ENCODE peak calls at places on chromosomes 11 and 22, in nine cellular contexts. One of them, this sample, is unnamed.

GRCh38 chr11:31397239-31397834 is 27.7 kb downstream of the DNAJC24 start:
- DNase-seq in NCI-H510A treated with DMSO at 0.1 percent for 48 hours: no peak
- DNase-seq in Karpas-422: peak; percentile 87
- DNase-seq in ureter: no peak
- DNase-seq in PC-3: peak; percentile 56
- DNase-seq in GM04503: no peak
- DNase-seq in endothelial cell: no peak
- DNase-seq in uterus: no peak
- DNase-seq in esophagus squamous epithelium: no peak
- DNase-seq in this sample: no peak

GRCh38 chr11:109241988-109242387 is 180.0 kb upstream of the C11orf87 start:
- DNase-seq in endothelial cell: no peak
- DNase-seq in esophagus squamous epithelium: no peak
- DNase-seq in Karpas-422: no peak
- DNase-seq in NCI-H510A treated with DMSO at 0.1 percent for 48 hours: no peak
- DNase-seq in uterus: no peak
- DNase-seq in ureter: no peak
- DNase-seq in GM04503: no peak
- DNase-seq in PC-3: no peak
- DNase-seq in this sample: peak; percentile 47

GRCh38 chr11:42528471-42528870 is 783.3 kb upstream of the API5 start:
- DNase-seq in PC-3: no peak
- DNase-seq in endothelial cell: no peak
- DNase-seq in ureter: no peak
- DNase-seq in Karpas-422: no peak
- DNase-seq in NCI-H510A treated with DMSO at 0.1 percent for 48 hours: no peak
- DNase-seq in GM04503: no peak
- DNase-seq in esophagus squamous epithelium: no peak
- DNase-seq in uterus: no peak
- DNase-seq in this sample: no peak

GRCh38 chr22:20258584-20259335 is 9.4 kb downstream of the RTN4R start:
- DNase-seq in Karpas-422: peak; percentile 85
- DNase-seq in PC-3: no peak
- DNase-seq in ureter: no peak
- DNase-seq in GM04503: no peak
- DNase-seq in uterus: no peak
- DNase-seq in esophagus squamous epithelium: no peak
- DNase-seq in endothelial cell: peak; percentile 36
- DNase-seq in NCI-H510A treated with DMSO at 0.1 percent for 48 hours: no peak
- DNase-seq in this sample: no peak

GRCh38 chr22:31091106-31091975 is 10.2 kb downstream of the SMTN start:
- DNase-seq in endothelial cell: no peak
- DNase-seq in uterus: peak; percentile 79
- DNase-seq in PC-3: no peak
- DNase-seq in GM04503: no peak
- DNase-seq in NCI-H510A treated with DMSO at 0.1 percent for 48 hours: no peak
- DNase-seq in esophagus squamous epithelium: no peak
- DNase-seq in ureter: peak; percentile 72
- DNase-seq in Karpas-422: no peak
- DNase-seq in this sample: peak; percentile 42

GRCh38 chr11:32939046-32939445 is 46.4 kb downstream of the QSER1 start:
- DNase-seq in ureter: no peak
- DNase-seq in endothelial cell: no peak
- DNase-seq in uterus: no peak
- DNase-seq in GM04503: no peak
- DNase-seq in Karpas-422: no peak
- DNase-seq in NCI-H510A treated with DMSO at 0.1 percent for 48 hours: no peak
- DNase-seq in PC-3: no peak
- DNase-seq in esophagus squamous epithelium: no peak
- DNase-seq in this sample: no peak

GRCh38 chr11:64742940-64743590 is 877 bp downstream of the RASGRP2 start:
- DNase-seq in esophagus squamous epithelium: no peak
- DNase-seq in uterus: peak; percentile 84
- DNase-seq in ureter: peak; percentile 78
- DNase-seq in GM04503: no peak
- DNase-seq in PC-3: peak; percentile 73
- DNase-seq in endothelial cell: peak; percentile 86
- DNase-seq in NCI-H510A treated with DMSO at 0.1 percent for 48 hours: no peak
- DNase-seq in Karpas-422: peak; percentile 80
- DNase-seq in this sample: peak; percentile 90

GRCh38 chr11:45913942-45914635 is 3.6 kb downstream of the PEX16 start:
- DNase-seq in Karpas-422: no peak
- DNase-seq in GM04503: no peak
- DNase-seq in esophagus squamous epithelium: no peak
- DNase-seq in uterus: no peak
- DNase-seq in ureter: no peak
- DNase-seq in endothelial cell: no peak
- DNase-seq in NCI-H510A treated with DMSO at 0.1 percent for 48 hours: no peak
- DNase-seq in PC-3: no peak
- DNase-seq in this sample: no peak

GRCh38 chr22:19478466-19479357 is at the start of gene UFD1:
- DNase-seq in uterus: peak; percentile 84
- DNase-seq in esophagus squamous epithelium: no peak
- DNase-seq in PC-3: peak; percentile 63
- DNase-seq in GM04503: no peak
- DNase-seq in Karpas-422: peak; percentile 93
- DNase-seq in endothelial cell: peak; percentile 74
- DNase-seq in NCI-H510A treated with DMSO at 0.1 percent for 48 hours: no peak
- DNase-seq in ureter: peak; percentile 86
- DNase-seq in this sample: peak; percentile 93

GRCh38 chr22:44663256-44663999 is 38.6 kb upstream of the PRR5 start:
- DNase-seq in ureter: no peak
- DNase-seq in PC-3: no peak
- DNase-seq in uterus: no peak
- DNase-seq in Karpas-422: no peak
- DNase-seq in esophagus squamous epithelium: no peak
- DNase-seq in GM04503: no peak
- DNase-seq in NCI-H510A treated with DMSO at 0.1 percent for 48 hours: no peak
- DNase-seq in endothelial cell: no peak
- DNase-seq in this sample: no peak

GRCh38 chr11:23205156-23205871 is 345.0 kb upstream of the CCDC179 start:
- DNase-seq in endothelial cell: no peak
- DNase-seq in NCI-H510A treated with DMSO at 0.1 percent for 48 hours: no peak
- DNase-seq in uterus: no peak
- DNase-seq in PC-3: peak; percentile 45
- DNase-seq in Karpas-422: no peak
- DNase-seq in ureter: no peak
- DNase-seq in esophagus squamous epithelium: no peak
- DNase-seq in GM04503: peak; percentile 34
- DNase-seq in this sample: no peak

GRCh38 chr11:76206327-76207081 is at the start of gene WNT11:
- DNase-seq in endothelial cell: peak; percentile 38
- DNase-seq in PC-3: peak; percentile 57
- DNase-seq in NCI-H510A treated with DMSO at 0.1 percent for 48 hours: peak; percentile 46
- DNase-seq in esophagus squamous epithelium: no peak
- DNase-seq in GM04503: no peak
- DNase-seq in Karpas-422: peak; percentile 80
- DNase-seq in uterus: peak; percentile 61
- DNase-seq in ureter: no peak
- DNase-seq in this sample: peak; percentile 81

GRCh38 chr22:50696799-50697561 is 24.4 kb downstream of the SHANK3 start:
- DNase-seq in ureter: no peak
- DNase-seq in Karpas-422: no peak
- DNase-seq in uterus: no peak
- DNase-seq in NCI-H510A treated with DMSO at 0.1 percent for 48 hours: no peak
- DNase-seq in GM04503: no peak
- DNase-seq in PC-3: peak; percentile 8
- DNase-seq in endothelial cell: no peak
- DNase-seq in esophagus squamous epithelium: no peak
- DNase-seq in this sample: peak; percentile 80

GRCh38 chr11:14583252-14584105 is 60.1 kb upstream of the PDE3B start:
- DNase-seq in Karpas-422: no peak
- DNase-seq in endothelial cell: no peak
- DNase-seq in ureter: no peak
- DNase-seq in GM04503: no peak
- DNase-seq in uterus: no peak
- DNase-seq in esophagus squamous epithelium: no peak
- DNase-seq in NCI-H510A treated with DMSO at 0.1 percent for 48 hours: no peak
- DNase-seq in PC-3: no peak
- DNase-seq in this sample: peak; percentile 50

GRCh38 chr11:28621648-28622215 is 513.5 kb downstream of the METTL15 start:
- DNase-seq in esophagus squamous epithelium: no peak
- DNase-seq in PC-3: no peak
- DNase-seq in ureter: peak; percentile 44
- DNase-seq in Karpas-422: no peak
- DNase-seq in GM04503: no peak
- DNase-seq in uterus: peak; percentile 17
- DNase-seq in endothelial cell: no peak
- DNase-seq in NCI-H510A treated with DMSO at 0.1 percent for 48 hours: no peak
- DNase-seq in this sample: no peak

GRCh38 chr11:89922195-89922660 is at the start of gene TRIM49D1:
- DNase-seq in ureter: no peak
- DNase-seq in PC-3: peak; percentile 0
- DNase-seq in endothelial cell: no peak
- DNase-seq in Karpas-422: no peak
- DNase-seq in GM04503: no peak
- DNase-seq in NCI-H510A treated with DMSO at 0.1 percent for 48 hours: no peak
- DNase-seq in esophagus squamous epithelium: no peak
- DNase-seq in uterus: no peak
- DNase-seq in this sample: peak; percentile 25

GRCh38 chr11:33248416-33248957 is 8.7 kb upstream of the HIPK3 start:
- DNase-seq in Karpas-422: no peak
- DNase-seq in NCI-H510A treated with DMSO at 0.1 percent for 48 hours: no peak
- DNase-seq in ureter: no peak
- DNase-seq in esophagus squamous epithelium: no peak
- DNase-seq in GM04503: peak; percentile 66
- DNase-seq in PC-3: no peak
- DNase-seq in uterus: no peak
- DNase-seq in endothelial cell: no peak
- DNase-seq in this sample: no peak

GRCh38 chr22:47422736-47423135 is 660.3 kb downstream of the TBC1D22A start:
- DNase-seq in esophagus squamous epithelium: no peak
- DNase-seq in endothelial cell: no peak
- DNase-seq in ureter: no peak
- DNase-seq in uterus: no peak
- DNase-seq in GM04503: no peak
- DNase-seq in Karpas-422: no peak
- DNase-seq in PC-3: no peak
- DNase-seq in NCI-H510A treated with DMSO at 0.1 percent for 48 hours: no peak
- DNase-seq in this sample: no peak

GRCh38 chr11:104547996-104548661 is 350.1 kb downstream of the CASP12 start:
- DNase-seq in Karpas-422: peak; percentile 71
- DNase-seq in NCI-H510A treated with DMSO at 0.1 percent for 48 hours: no peak
- DNase-seq in uterus: no peak
- DNase-seq in endothelial cell: no peak
- DNase-seq in GM04503: no peak
- DNase-seq in PC-3: no peak
- DNase-seq in esophagus squamous epithelium: no peak
- DNase-seq in ureter: no peak
- DNase-seq in this sample: no peak

GRCh38 chr11:75325713-75326438 is 25.6 kb downstream of the ARRB1 start:
- DNase-seq in NCI-H510A treated with DMSO at 0.1 percent for 48 hours: no peak
- DNase-seq in ureter: no peak
- DNase-seq in PC-3: peak; percentile 89
- DNase-seq in esophagus squamous epithelium: no peak
- DNase-seq in GM04503: no peak
- DNase-seq in uterus: peak; percentile 68
- DNase-seq in endothelial cell: no peak
- DNase-seq in Karpas-422: no peak
- DNase-seq in this sample: no peak

GRCh38 chr11:132523929-132524328 is 1008.4 kb downstream of the OPCML start:
- DNase-seq in ureter: no peak
- DNase-seq in Karpas-422: no peak
- DNase-seq in PC-3: no peak
- DNase-seq in uterus: no peak
- DNase-seq in esophagus squamous epithelium: no peak
- DNase-seq in endothelial cell: no peak
- DNase-seq in NCI-H510A treated with DMSO at 0.1 percent for 48 hours: no peak
- DNase-seq in GM04503: no peak
- DNase-seq in this sample: no peak

GRCh38 chr11:129045150-129045549 is 102.5 kb upstream of the TP53AIP1 start:
- DNase-seq in ureter: no peak
- DNase-seq in PC-3: no peak
- DNase-seq in Karpas-422: no peak
- DNase-seq in NCI-H510A treated with DMSO at 0.1 percent for 48 hours: no peak
- DNase-seq in GM04503: no peak
- DNase-seq in endothelial cell: no peak
- DNase-seq in esophagus squamous epithelium: no peak
- DNase-seq in uterus: no peak
- DNase-seq in this sample: no peak

GRCh38 chr11:2885017-2885675 is 429 bp downstream of the CDKN1C start:
- DNase-seq in endothelial cell: peak; percentile 69
- DNase-seq in uterus: peak; percentile 66
- DNase-seq in NCI-H510A treated with DMSO at 0.1 percent for 48 hours: no peak
- DNase-seq in esophagus squamous epithelium: no peak
- DNase-seq in Karpas-422: no peak
- DNase-seq in PC-3: peak; percentile 66
- DNase-seq in ureter: no peak
- DNase-seq in GM04503: no peak
- DNase-seq in this sample: peak; percentile 82

GRCh38 chr11:15150507-15150906 is 35.8 kb downstream of the INSC start:
- DNase-seq in GM04503: no peak
- DNase-seq in uterus: no peak
- DNase-seq in Karpas-422: no peak
- DNase-seq in endothelial cell: no peak
- DNase-seq in NCI-H510A treated with DMSO at 0.1 percent for 48 hours: no peak
- DNase-seq in esophagus squamous epithelium: no peak
- DNase-seq in PC-3: no peak
- DNase-seq in ureter: no peak
- DNase-seq in this sample: no peak

GRCh38 chr11:60869451-60869825 is 2.1 kb downstream of the ZP1 start:
- DNase-seq in esophagus squamous epithelium: no peak
- DNase-seq in uterus: no peak
- DNase-seq in GM04503: no peak
- DNase-seq in Karpas-422: no peak
- DNase-seq in NCI-H510A treated with DMSO at 0.1 percent for 48 hours: no peak
- DNase-seq in PC-3: no peak
- DNase-seq in endothelial cell: no peak
- DNase-seq in ureter: no peak
- DNase-seq in this sample: no peak

This sample was measured in endodermal cell.